ENCODE peak calls at places on chromosomes 6 and 20, in five cellular contexts. G is uterus; J is psoas muscle; P is EL; C is stimulated activated CD4-positive, alpha-beta T cell treated with anti-CD3 and anti-CD28 coated beads, Interleukin-12 subunit alpha, Interleukin-12 subunit beta, amount 100 ng/mL, for 4 hours. E is an unnamed sample.

GRCh38 chr20:40008177-40008576 is 680.9 kb downstream of the MAFB start:
- DNase-seq in C (no peak), P (peak; percentile 56), J (peak; percentile 25), G (no peak), E (peak; percentile 63)

GRCh38 chr6:157232161-157232895 is 91.0 kb downstream of the TMEM242 start:
- DNase-seq in C (no peak), G (no peak), P (no peak), J (no peak), E (no peak)

GRCh38 chr20:891121-892080 is 24.7 kb downstream of the ANGPT4 start:
- DNase-seq in P (no peak), C (no peak), G (peak; percentile 74), J (peak; percentile 87), E (no peak)

GRCh38 chr20:44747166-44748004 is 1.7 kb downstream of the KCNK15 start:
- DNase-seq in G (peak; percentile 75), P (peak; percentile 75), C (peak; percentile 60), J (peak; percentile 81), E (peak; percentile 78)

GRCh38 chr20:61186771-61187170 is 65.3 kb upstream of the CDH4 start:
- DNase-seq in J (no peak), G (no peak), P (peak; percentile 28), C (no peak), E (no peak)

GRCh38 chr6:129486333-129486732 is 223.6 kb downstream of the ARHGAP18 start:
- DNase-seq in C (no peak), J (no peak), P (no peak), G (no peak), E (no peak)

GRCh38 chr20:30601974-30602373 is 655.5 kb upstream of the DEFB115 start:
- DNase-seq in J (no peak), P (no peak), C (no peak), G (no peak), E (no peak)

GRCh38 chr20:4233520-4233919 is 218.2 kb upstream of the RNF24 start:
- DNase-seq in G (no peak), J (no peak), C (no peak), P (no peak), E (no peak)

GRCh38 chr6:42781546-42781810 is 374 bp upstream of the BICRAL start:
- DNase-seq in P (no peak), C (no peak), J (no peak), G (no peak), E (peak; percentile 30)

GRCh38 chr6:3340891-3341290 is 82.1 kb downstream of the PSMG4 start:
- DNase-seq in P (no peak), C (no peak), J (no peak), G (no peak), E (no peak)

GRCh38 chr6:84967389-84967788 is 203.0 kb upstream of the TBX18 start:
- DNase-seq in G (no peak), P (peak; percentile 54), J (no peak), C (no peak), E (peak; percentile 42)

GRCh38 chr6:9295641-9296040 is 860.3 kb upstream of the SLC35B3 start:
- DNase-seq in J (no peak), P (no peak), G (no peak), C (no peak), E (no peak)

E was measured in RKO.